ENCODE peak calls at places on chromosomes 5 and 9, in six cellular contexts. C, X, J, H, P and Y are unnamed samples.

GRCh38 chr9:36074870-36075532 is 38.3 kb downstream of the RECK start:
- DNase-seq in C (peak; percentile 83), X (peak; percentile 91), J (peak; percentile 97), H (peak; percentile 67), P (peak; percentile 82), Y (peak; percentile 83)

GRCh38 chr5:150816946-150817345 is 29.4 kb upstream of the IRGM start:
- DNase-seq in C (no peak), X (no peak), J (no peak), H (no peak), P (no peak), Y (no peak)

GRCh38 chr9:91913096-91913495 is 36.9 kb downstream of the ROR2 start:
- DNase-seq in C (no peak), X (no peak), J (no peak), H (no peak), P (no peak), Y (no peak)

GRCh38 chr5:164235176-164235914 is 729.9 kb downstream of the MAT2B start:
- DNase-seq in C (no peak), X (peak; percentile 90), J (peak; percentile 53), H (no peak), P (no peak), Y (peak; percentile 81)

GRCh38 chr5:10354048-10354872 is 765 bp downstream of the MARCHF6 start:
- DNase-seq in C (peak; percentile 59), X (peak; percentile 63), J (no peak), H (peak; percentile 39), P (peak; percentile 38), Y (peak; percentile 48)

GRCh38 chr9:107131108-107131799 is 151.8 kb upstream of the RAD23B start:
- DNase-seq in C (no peak), X (no peak), J (peak; percentile 35), H (peak; percentile 69), P (no peak), Y (no peak)

GRCh38 chr5:116455061-116455460 is 119.6 kb downstream of the SEMA6A start:
- DNase-seq in C (no peak), X (peak; percentile 31), J (no peak), H (no peak), P (no peak), Y (peak; percentile 47)

GRCh38 chr9:95434116-95435073 is 82.4 kb downstream of the PTCH1 start:
- DNase-seq in C (no peak), X (no peak), J (no peak), H (no peak), P (no peak), Y (peak; percentile 35)

GRCh38 chr9:36306481-36307306 is 48.4 kb upstream of the GNE start:
- DNase-seq in C (no peak), X (peak; percentile 22), J (peak; percentile 78), H (no peak), P (no peak), Y (no peak)

GRCh38 chr9:70362952-70363351 is 51.5 kb downstream of the KLF9 start:
- DNase-seq in C (no peak), X (peak; percentile 25), J (peak; percentile 53), H (no peak), P (no peak), Y (peak; percentile 67)

GRCh38 chr5:171416160-171417049 is 3.0 kb upstream of the FGF18 start:
- DNase-seq in C (no peak), X (no peak), J (no peak), H (no peak), P (no peak), Y (no peak)

GRCh38 chr9:29039258-29039657 is 1466.0 kb upstream of the C9orf72 start:
- DNase-seq in C (no peak), X (peak; percentile 35), J (peak; percentile 77), H (no peak), P (no peak), Y (peak; percentile 24)

GRCh38 chr5:16508730-16509531 is 43.3 kb upstream of the ZNF622 start:
- DNase-seq in C (peak; percentile 74), X (no peak), J (peak; percentile 75), H (peak; percentile 98), P (peak; percentile 17), Y (peak; percentile 4)
- H3K4me3 ChIP-seq in C (peak overlapping the region; percentile 53), X (no peak overlapping the region), J (no peak overlapping the region), H (peak overlapping the region; percentile 66), P (no peak overlapping the region), Y (no peak overlapping the region)

GRCh38 chr9:98217255-98217654 is 24.8 kb upstream of the CORO2A start:
- DNase-seq in C (no peak), X (no peak), J (no peak), H (no peak), P (no peak), Y (no peak)
- TF ChIP-seq CTCF in C (no peak), X (no peak), J (no peak), H (no peak), P (no peak), Y (no peak)

DNA sequence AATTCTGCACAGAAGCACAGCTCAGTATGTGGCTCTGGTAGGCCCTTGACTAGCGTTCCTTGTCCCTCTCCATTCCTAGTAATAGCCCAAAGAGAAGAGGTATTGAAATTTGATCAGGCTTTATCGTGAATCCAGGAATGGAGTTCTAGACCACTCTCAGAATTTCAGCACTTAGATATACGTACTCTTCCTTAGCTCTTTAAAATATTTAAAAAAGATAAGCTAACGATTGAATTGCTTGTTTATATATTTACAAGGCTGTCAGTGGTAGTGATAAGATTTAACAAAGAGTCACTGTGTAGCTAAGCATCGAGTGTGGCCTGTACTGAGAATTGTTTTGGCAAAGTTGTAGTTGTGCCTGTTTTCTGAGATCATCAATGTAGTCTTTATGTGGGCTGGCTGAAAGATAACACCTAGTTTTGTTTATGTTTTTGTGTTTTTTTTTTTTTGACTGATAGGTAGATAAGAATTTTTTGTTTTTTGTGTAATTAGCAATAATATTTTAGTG is 2.5 kb downstream of the KIAA1958 start:
- DNase-seq in C (no peak), X (no peak), J (no peak), H (no peak), P (no peak), Y (no peak)
- H3K4me3 ChIP-seq in C (no peak overlapping the region), X (no peak overlapping the region), J (no peak overlapping the region), H (no peak overlapping the region), P (no peak overlapping the region), Y (no peak overlapping the region)

GRCh38 chr5:127353761-127354160 is 63.2 kb downstream of the MEGF10 start:
- DNase-seq in C (no peak), X (no peak), J (no peak), H (no peak), P (no peak), Y (no peak)
- TF ChIP-seq CTCF in C (no peak), X (no peak), J (no peak), H (no peak), P (no peak), Y (no peak)